ENCODE peak calls at places on chromosomes 1 and 21, in seven cellular contexts. One of them, this sample, is unnamed.
A peak's percentile ranks its signal among the peaks of the same experiment; 100 is the strongest.

GRCh38 chr1:9671377-9672140 is 20.0 kb downstream of the PIK3CD start:
- DNase-seq in activated CD8-positive, alpha-beta memory T cell treated with anti-CD3 and anti-CD28 coated beads, Interleukin-2, amount 50 U/mL, for 4 hours: no peak
- DNase-seq in SK-N-DZ: no peak
- DNase-seq in posterior vena cava: no peak
- DNase-seq in H7: peak; percentile 34
- DNase-seq in heart left ventricle: no peak
- DNase-seq in AG09309: no peak
- DNase-seq in this sample: no peak

GRCh38 chr1:156435551-156436318 is 64.8 kb downstream of the MEF2D start:
- DNase-seq in activated CD8-positive, alpha-beta memory T cell treated with anti-CD3 and anti-CD28 coated beads, Interleukin-2, amount 50 U/mL, for 4 hours: no peak
- DNase-seq in AG09309: no peak
- DNase-seq in H7: peak; percentile 84
- DNase-seq in posterior vena cava: no peak
- DNase-seq in heart left ventricle: no peak
- DNase-seq in SK-N-DZ: no peak
- DNase-seq in this sample: no peak

GRCh38 chr1:41919764-41920397 is 1.2 kb upstream of the HIVEP3 start:
- DNase-seq in posterior vena cava: no peak
- DNase-seq in activated CD8-positive, alpha-beta memory T cell treated with anti-CD3 and anti-CD28 coated beads, Interleukin-2, amount 50 U/mL, for 4 hours: peak; percentile 72
- DNase-seq in SK-N-DZ: peak; percentile 91
- DNase-seq in heart left ventricle: peak; percentile 62
- DNase-seq in AG09309: no peak
- DNase-seq in H7: peak; percentile 63
- DNase-seq in this sample: no peak

GRCh38 chr1:59085101-59085500 is 211.8 kb upstream of the FGGY start:
- DNase-seq in H7: no peak
- DNase-seq in activated CD8-positive, alpha-beta memory T cell treated with anti-CD3 and anti-CD28 coated beads, Interleukin-2, amount 50 U/mL, for 4 hours: no peak
- DNase-seq in heart left ventricle: no peak
- DNase-seq in SK-N-DZ: no peak
- DNase-seq in posterior vena cava: no peak
- DNase-seq in AG09309: no peak
- DNase-seq in this sample: no peak

GRCh38 chr1:53343831-53344668 is 16.2 kb upstream of the LRP8 start:
- DNase-seq in AG09309: no peak
- DNase-seq in SK-N-DZ: no peak
- DNase-seq in activated CD8-positive, alpha-beta memory T cell treated with anti-CD3 and anti-CD28 coated beads, Interleukin-2, amount 50 U/mL, for 4 hours: peak; percentile 7
- DNase-seq in posterior vena cava: peak; percentile 70
- DNase-seq in H7: no peak
- DNase-seq in heart left ventricle: no peak
- DNase-seq in this sample: no peak

GRCh38 chr1:212667223-212668139 is 32.2 kb downstream of the BATF3 start:
- DNase-seq in posterior vena cava: no peak
- DNase-seq in activated CD8-positive, alpha-beta memory T cell treated with anti-CD3 and anti-CD28 coated beads, Interleukin-2, amount 50 U/mL, for 4 hours: no peak
- DNase-seq in H7: no peak
- DNase-seq in heart left ventricle: peak; percentile 41
- DNase-seq in SK-N-DZ: peak; percentile 18
- DNase-seq in AG09309: peak; percentile 83
- DNase-seq in this sample: peak; percentile 96

GRCh38 chr21:45384656-45385548 is 20.1 kb upstream of the COL18A1 start:
- DNase-seq in H7: no peak
- DNase-seq in heart left ventricle: peak; percentile 17
- DNase-seq in SK-N-DZ: no peak
- DNase-seq in activated CD8-positive, alpha-beta memory T cell treated with anti-CD3 and anti-CD28 coated beads, Interleukin-2, amount 50 U/mL, for 4 hours: no peak
- DNase-seq in AG09309: no peak
- DNase-seq in posterior vena cava: peak; percentile 59
- DNase-seq in this sample: no peak

GRCh38 chr1:108017698-108018097 is 52.7 kb upstream of the VAV3 start:
- DNase-seq in posterior vena cava: no peak
- DNase-seq in AG09309: no peak
- DNase-seq in activated CD8-positive, alpha-beta memory T cell treated with anti-CD3 and anti-CD28 coated beads, Interleukin-2, amount 50 U/mL, for 4 hours: no peak
- DNase-seq in H7: no peak
- DNase-seq in SK-N-DZ: no peak
- DNase-seq in heart left ventricle: no peak
- DNase-seq in this sample: no peak

GRCh38 chr1:171676823-171677222 is 24.3 kb upstream of the MYOC start:
- DNase-seq in activated CD8-positive, alpha-beta memory T cell treated with anti-CD3 and anti-CD28 coated beads, Interleukin-2, amount 50 U/mL, for 4 hours: no peak
- DNase-seq in SK-N-DZ: no peak
- DNase-seq in H7: no peak
- DNase-seq in heart left ventricle: no peak
- DNase-seq in AG09309: no peak
- DNase-seq in posterior vena cava: no peak
- DNase-seq in this sample: no peak

GRCh38 chr21:43609501-43610340 is 49.6 kb downstream of the HSF2BP start:
- DNase-seq in activated CD8-positive, alpha-beta memory T cell treated with anti-CD3 and anti-CD28 coated beads, Interleukin-2, amount 50 U/mL, for 4 hours: no peak
- DNase-seq in H7: no peak
- DNase-seq in heart left ventricle: no peak
- DNase-seq in AG09309: no peak
- DNase-seq in SK-N-DZ: no peak
- DNase-seq in posterior vena cava: no peak
- DNase-seq in this sample: no peak

GRCh38 chr1:65084068-65084467 is 63.9 kb upstream of the AK4 start:
- DNase-seq in H7: no peak
- DNase-seq in posterior vena cava: no peak
- DNase-seq in heart left ventricle: no peak
- DNase-seq in activated CD8-positive, alpha-beta memory T cell treated with anti-CD3 and anti-CD28 coated beads, Interleukin-2, amount 50 U/mL, for 4 hours: no peak
- DNase-seq in SK-N-DZ: no peak
- DNase-seq in AG09309: no peak
- DNase-seq in this sample: no peak

GRCh38 chr1:78279051-78279450 is 211.7 kb upstream of the PTGFR start:
- DNase-seq in AG09309: peak; percentile 89
- DNase-seq in H7: no peak
- DNase-seq in heart left ventricle: no peak
- DNase-seq in posterior vena cava: no peak
- DNase-seq in SK-N-DZ: no peak
- DNase-seq in activated CD8-positive, alpha-beta memory T cell treated with anti-CD3 and anti-CD28 coated beads, Interleukin-2, amount 50 U/mL, for 4 hours: no peak
- DNase-seq in this sample: peak; percentile 68

GRCh38 chr1:168653567-168653966 is 75.4 kb downstream of the DPT start:
- DNase-seq in AG09309: no peak
- DNase-seq in heart left ventricle: no peak
- DNase-seq in posterior vena cava: peak; percentile 58
- DNase-seq in activated CD8-positive, alpha-beta memory T cell treated with anti-CD3 and anti-CD28 coated beads, Interleukin-2, amount 50 U/mL, for 4 hours: no peak
- DNase-seq in H7: no peak
- DNase-seq in SK-N-DZ: no peak
- DNase-seq in this sample: no peak

GRCh38 chr1:9061949-9062555 is 7.4 kb downstream of the SLC2A5 start:
- DNase-seq in posterior vena cava: peak; percentile 66
- DNase-seq in activated CD8-positive, alpha-beta memory T cell treated with anti-CD3 and anti-CD28 coated beads, Interleukin-2, amount 50 U/mL, for 4 hours: no peak
- DNase-seq in heart left ventricle: no peak
- DNase-seq in H7: no peak
- DNase-seq in AG09309: no peak
- DNase-seq in SK-N-DZ: no peak
- DNase-seq in this sample: no peak

GRCh38 chr1:217642455-217642854 is 11.3 kb downstream of the SPATA17 start:
- DNase-seq in activated CD8-positive, alpha-beta memory T cell treated with anti-CD3 and anti-CD28 coated beads, Interleukin-2, amount 50 U/mL, for 4 hours: no peak
- DNase-seq in H7: no peak
- DNase-seq in SK-N-DZ: no peak
- DNase-seq in AG09309: no peak
- DNase-seq in heart left ventricle: no peak
- DNase-seq in posterior vena cava: no peak
- DNase-seq in this sample: no peak

GRCh38 chr21:38538353-38538752 is 40.1 kb upstream of the ERG start:
- DNase-seq in posterior vena cava: no peak
- DNase-seq in activated CD8-positive, alpha-beta memory T cell treated with anti-CD3 and anti-CD28 coated beads, Interleukin-2, amount 50 U/mL, for 4 hours: no peak
- DNase-seq in H7: no peak
- DNase-seq in heart left ventricle: no peak
- DNase-seq in SK-N-DZ: no peak
- DNase-seq in AG09309: no peak
- DNase-seq in this sample: no peak

GRCh38 chr1:231395051-231395995 is 26.8 kb downstream of the EGLN1 start:
- DNase-seq in heart left ventricle: no peak
- DNase-seq in AG09309: peak; percentile 95
- DNase-seq in activated CD8-positive, alpha-beta memory T cell treated with anti-CD3 and anti-CD28 coated beads, Interleukin-2, amount 50 U/mL, for 4 hours: no peak
- DNase-seq in posterior vena cava: no peak
- DNase-seq in SK-N-DZ: no peak
- DNase-seq in H7: no peak
- DNase-seq in this sample: peak; percentile 88

GRCh38 chr1:234621657-234622335 is 11.8 kb upstream of the IRF2BP2 start:
- DNase-seq in SK-N-DZ: no peak
- DNase-seq in H7: no peak
- DNase-seq in activated CD8-positive, alpha-beta memory T cell treated with anti-CD3 and anti-CD28 coated beads, Interleukin-2, amount 50 U/mL, for 4 hours: no peak
- DNase-seq in AG09309: no peak
- DNase-seq in posterior vena cava: no peak
- DNase-seq in heart left ventricle: no peak
- DNase-seq in this sample: peak; percentile 81

GRCh38 chr1:25610822-25611630 is 5.6 kb upstream of the MAN1C1 start:
- DNase-seq in heart left ventricle: no peak
- DNase-seq in posterior vena cava: no peak
- DNase-seq in SK-N-DZ: no peak
- DNase-seq in activated CD8-positive, alpha-beta memory T cell treated with anti-CD3 and anti-CD28 coated beads, Interleukin-2, amount 50 U/mL, for 4 hours: no peak
- DNase-seq in H7: peak; percentile 17
- DNase-seq in AG09309: no peak
- DNase-seq in this sample: no peak

GRCh38 chr1:52534928-52535764 is 17.7 kb downstream of the TUT4 start:
- DNase-seq in H7: no peak
- DNase-seq in activated CD8-positive, alpha-beta memory T cell treated with anti-CD3 and anti-CD28 coated beads, Interleukin-2, amount 50 U/mL, for 4 hours: no peak
- DNase-seq in posterior vena cava: no peak
- DNase-seq in SK-N-DZ: no peak
- DNase-seq in heart left ventricle: no peak
- DNase-seq in AG09309: no peak
- DNase-seq in this sample: no peak

GRCh38 chr1:10682114-10682445 is 114.4 kb downstream of the CASZ1 start:
- DNase-seq in posterior vena cava: no peak
- DNase-seq in activated CD8-positive, alpha-beta memory T cell treated with anti-CD3 and anti-CD28 coated beads, Interleukin-2, amount 50 U/mL, for 4 hours: no peak
- DNase-seq in SK-N-DZ: no peak
- DNase-seq in heart left ventricle: no peak
- DNase-seq in H7: no peak
- DNase-seq in AG09309: no peak
- DNase-seq in this sample: no peak

GRCh38 chr1:55741516-55741915 is 526.4 kb upstream of the USP24 start:
- DNase-seq in posterior vena cava: no peak
- DNase-seq in heart left ventricle: no peak
- DNase-seq in H7: no peak
- DNase-seq in AG09309: no peak
- DNase-seq in activated CD8-positive, alpha-beta memory T cell treated with anti-CD3 and anti-CD28 coated beads, Interleukin-2, amount 50 U/mL, for 4 hours: no peak
- DNase-seq in SK-N-DZ: no peak
- DNase-seq in this sample: peak; percentile 40

GRCh38 chr1:230128569-230129269 is 61.7 kb downstream of the GALNT2 start:
- DNase-seq in activated CD8-positive, alpha-beta memory T cell treated with anti-CD3 and anti-CD28 coated beads, Interleukin-2, amount 50 U/mL, for 4 hours: no peak
- DNase-seq in AG09309: no peak
- DNase-seq in H7: no peak
- DNase-seq in heart left ventricle: no peak
- DNase-seq in posterior vena cava: no peak
- DNase-seq in SK-N-DZ: no peak
- DNase-seq in this sample: no peak

GRCh38 chr1:116495534-116495933 is 75.3 kb downstream of the CD58 start:
- DNase-seq in posterior vena cava: no peak
- DNase-seq in heart left ventricle: no peak
- DNase-seq in activated CD8-positive, alpha-beta memory T cell treated with anti-CD3 and anti-CD28 coated beads, Interleukin-2, amount 50 U/mL, for 4 hours: no peak
- DNase-seq in SK-N-DZ: no peak
- DNase-seq in AG09309: no peak
- DNase-seq in H7: no peak
- DNase-seq in this sample: no peak

GRCh38 chr1:175449306-175449705 is 256.7 kb upstream of the KIAA0040 start:
- DNase-seq in heart left ventricle: no peak
- DNase-seq in AG09309: no peak
- DNase-seq in SK-N-DZ: no peak
- DNase-seq in posterior vena cava: no peak
- DNase-seq in activated CD8-positive, alpha-beta memory T cell treated with anti-CD3 and anti-CD28 coated beads, Interleukin-2, amount 50 U/mL, for 4 hours: no peak
- DNase-seq in H7: no peak
- DNase-seq in this sample: no peak

GRCh38 chr1:12438349-12438924 is 179.6 kb downstream of the DHRS3 start:
- DNase-seq in heart left ventricle: no peak
- DNase-seq in H7: no peak
- DNase-seq in SK-N-DZ: no peak
- DNase-seq in posterior vena cava: no peak
- DNase-seq in AG09309: no peak
- DNase-seq in activated CD8-positive, alpha-beta memory T cell treated with anti-CD3 and anti-CD28 coated beads, Interleukin-2, amount 50 U/mL, for 4 hours: peak; percentile 45
- DNase-seq in this sample: no peak

GRCh38 chr1:157241185-157241538 is 103.0 kb upstream of the ETV3 start:
- DNase-seq in AG09309: no peak
- DNase-seq in heart left ventricle: no peak
- DNase-seq in H7: no peak
- DNase-seq in posterior vena cava: no peak
- DNase-seq in activated CD8-positive, alpha-beta memory T cell treated with anti-CD3 and anti-CD28 coated beads, Interleukin-2, amount 50 U/mL, for 4 hours: no peak
- DNase-seq in SK-N-DZ: no peak
- DNase-seq in this sample: no peak

GRCh38 chr1:200400556-200400955 is 9.3 kb downstream of the ZNF281 start:
- DNase-seq in activated CD8-positive, alpha-beta memory T cell treated with anti-CD3 and anti-CD28 coated beads, Interleukin-2, amount 50 U/mL, for 4 hours: no peak
- DNase-seq in AG09309: no peak
- DNase-seq in posterior vena cava: no peak
- DNase-seq in SK-N-DZ: no peak
- DNase-seq in H7: no peak
- DNase-seq in heart left ventricle: no peak
- DNase-seq in this sample: no peak

GRCh38 chr21:17512245-17513213 is at the start of gene CXADR:
- DNase-seq in SK-N-DZ: peak; percentile 85
- DNase-seq in heart left ventricle: peak; percentile 85
- DNase-seq in activated CD8-positive, alpha-beta memory T cell treated with anti-CD3 and anti-CD28 coated beads, Interleukin-2, amount 50 U/mL, for 4 hours: peak; percentile 84
- DNase-seq in H7: peak; percentile 97
- DNase-seq in posterior vena cava: no peak
- DNase-seq in AG09309: no peak
- DNase-seq in this sample: no peak

GRCh38 chr1:181737056-181737455 is 253.7 kb downstream of the CACNA1E start:
- DNase-seq in SK-N-DZ: no peak
- DNase-seq in H7: peak; percentile 75
- DNase-seq in posterior vena cava: no peak
- DNase-seq in AG09309: no peak
- DNase-seq in activated CD8-positive, alpha-beta memory T cell treated with anti-CD3 and anti-CD28 coated beads, Interleukin-2, amount 50 U/mL, for 4 hours: no peak
- DNase-seq in heart left ventricle: no peak
- DNase-seq in this sample: no peak

GRCh38 chr1:59185163-59185855 is 111.6 kb upstream of the FGGY start:
- DNase-seq in heart left ventricle: no peak
- DNase-seq in posterior vena cava: no peak
- DNase-seq in AG09309: no peak
- DNase-seq in H7: no peak
- DNase-seq in SK-N-DZ: no peak
- DNase-seq in activated CD8-positive, alpha-beta memory T cell treated with anti-CD3 and anti-CD28 coated beads, Interleukin-2, amount 50 U/mL, for 4 hours: no peak
- DNase-seq in this sample: no peak

GRCh38 chr1:180131510-180131909 is 23.2 kb upstream of the QSOX1 start:
- DNase-seq in activated CD8-positive, alpha-beta memory T cell treated with anti-CD3 and anti-CD28 coated beads, Interleukin-2, amount 50 U/mL, for 4 hours: no peak
- DNase-seq in H7: no peak
- DNase-seq in heart left ventricle: no peak
- DNase-seq in SK-N-DZ: no peak
- DNase-seq in posterior vena cava: no peak
- DNase-seq in AG09309: peak; percentile 87
- DNase-seq in this sample: peak; percentile 79

GRCh38 chr1:208990456-208990855 is 593.1 kb upstream of the CAMK1G start:
- DNase-seq in AG09309: no peak
- DNase-seq in posterior vena cava: no peak
- DNase-seq in SK-N-DZ: no peak
- DNase-seq in activated CD8-positive, alpha-beta memory T cell treated with anti-CD3 and anti-CD28 coated beads, Interleukin-2, amount 50 U/mL, for 4 hours: no peak
- DNase-seq in heart left ventricle: no peak
- DNase-seq in H7: no peak
- DNase-seq in this sample: no peak

GRCh38 chr1:187621961-187622360 is 793.2 kb downstream of the PLA2G4A start:
- DNase-seq in H7: no peak
- DNase-seq in AG09309: no peak
- DNase-seq in heart left ventricle: no peak
- DNase-seq in posterior vena cava: no peak
- DNase-seq in activated CD8-positive, alpha-beta memory T cell treated with anti-CD3 and anti-CD28 coated beads, Interleukin-2, amount 50 U/mL, for 4 hours: no peak
- DNase-seq in SK-N-DZ: no peak
- DNase-seq in this sample: no peak